ENCODE peak calls at places on chromosomes 3 and 15, in ten cellular contexts. H is OCI-LY7; K is CD4-positive, alpha-beta T cell; J is M059J; C is AG08396; U is stimulated activated CD8-positive, alpha-beta memory T cell treated with anti-CD3 and anti-CD28 coated beads, Interleukin-15, amount 100 ng/mL, for 48 hours; V is stimulated activated CD4-positive, alpha-beta T cell treated with anti-CD3 and anti-CD28 coated beads, TNF-alpha, amount 100 ng/mL, for 24 hours; L is CD14-positive monocyte; I is nucleus accumbens; F is T-cell. W is an unnamed sample.

GRCh38 chr3:122416966-122417365 is 1.1 kb upstream of the WDR5B start:
- DNase-seq in H (peak), K (no peak), J (no peak), C (no peak), U (no peak), V (no peak), L (no peak), I (no peak), F (no peak), W (no peak)

GRCh38 chr15:68997050-68997449 is 17.4 kb upstream of the NOX5 start:
- DNase-seq in H (no peak), K (no peak), J (no peak), C (no peak), U (no peak), V (no peak), L (no peak), I (no peak), F (no peak), W (no peak)

GRCh38 chr15:55221090-55222011 is 24.6 kb upstream of the RSL24D1 start:
- DNase-seq in H (peak), K (no peak), J (peak), C (peak), U (peak), V (no peak), L (peak), I (no peak), F (no peak), W (no peak)

GRCh38 chr15:75232252-75232813 is 25.8 kb upstream of the GOLGA6C start:
- DNase-seq in H (no peak), K (no peak), J (no peak), C (no peak), U (no peak), V (no peak), L (no peak), I (no peak), F (no peak), W (peak)

GRCh38 chr3:57434041-57434440 is 110.1 kb downstream of the DNAH12 start:
- DNase-seq in H (peak), K (no peak), J (peak), C (peak), U (no peak), V (no peak), L (no peak), I (no peak), F (no peak), W (no peak)

GRCh38 chr3:153285194-153285641 is 123.2 kb downstream of the RAP2B start:
- DNase-seq in H (no peak), K (no peak), J (peak), C (peak), U (no peak), V (no peak), L (peak), I (no peak), F (no peak), W (no peak)

GRCh38 chr15:27670481-27670880 is 428.6 kb downstream of the OCA2 start:
- DNase-seq in H (no peak), K (no peak), J (no peak), C (no peak), U (no peak), V (no peak), L (no peak), I (no peak), F (no peak), W (no peak)

GRCh38 chr15:58369261-58369699 is 62.5 kb upstream of the LIPC start:
- DNase-seq in H (no peak), K (no peak), J (peak), C (peak), U (no peak), V (no peak), L (no peak), I (no peak), F (no peak), W (no peak)

GRCh38 chr3:66140763-66141372 is 79.9 kb upstream of the SLC25A26 start:
- DNase-seq in H (no peak), K (no peak), J (peak), C (no peak), U (no peak), V (no peak), L (no peak), I (no peak), F (no peak), W (no peak)

GRCh38 chr15:56272474-56272873 is 28.8 kb upstream of the RFX7 start:
- DNase-seq in H (no peak), K (no peak), J (no peak), C (no peak), U (no peak), V (no peak), L (no peak), I (no peak), F (no peak), W (no peak)

GRCh38 chr3:50341996-50342732 is 1.5 kb upstream of the RASSF1 start:
- DNase-seq in H (no peak), K (no peak), J (no peak), C (no peak), U (no peak), V (no peak), L (no peak), I (no peak), F (no peak), W (no peak)

GRCh38 chr3:177358085-177358967 is 161.0 kb upstream of the TBL1XR1 start:
- DNase-seq in H (peak), K (peak), J (peak), C (peak), U (peak), V (no peak), L (peak), I (peak), F (peak), W (no peak)

GRCh38 chr3:124157000-124157712 is 165.2 kb upstream of the ROPN1 start:
- DNase-seq in H (no peak), K (no peak), J (no peak), C (no peak), U (no peak), V (no peak), L (no peak), I (no peak), F (no peak), W (no peak)

GRCh38 chr15:65333863-65334262 is 29.4 kb downstream of the RNU5B-1 start:
- DNase-seq in H (no peak), K (no peak), J (no peak), C (no peak), U (no peak), V (no peak), L (no peak), I (no peak), F (no peak), W (no peak)

GRCh38 chr3:99400352-99400751 is 238.0 kb upstream of the COL8A1 start:
- DNase-seq in H (no peak), K (no peak), J (no peak), C (no peak), U (no peak), V (no peak), L (no peak), I (no peak), F (no peak), W (no peak)

GRCh38 chr15:68784206-68784605 is 36.5 kb downstream of the ANP32A start:
- DNase-seq in H (no peak), K (no peak), J (no peak), C (no peak), U (no peak), V (no peak), L (no peak), I (no peak), F (no peak), W (peak)

GRCh38 chr15:29677871-29678431 is 144.3 kb downstream of the TJP1 start:
- DNase-seq in H (no peak), K (no peak), J (no peak), C (no peak), U (no peak), V (no peak), L (no peak), I (no peak), F (no peak), W (no peak)

GRCh38 chr3:11532865-11533490 is 110.7 kb downstream of the VGLL4 start:
- DNase-seq in H (no peak), K (no peak), J (peak), C (no peak), U (no peak), V (no peak), L (no peak), I (no peak), F (no peak), W (peak)

GRCh38 chr15:77482570-77482969 is 61.9 kb downstream of the HMG20A start:
- DNase-seq in H (no peak), K (no peak), J (peak), C (peak), U (no peak), V (no peak), L (no peak), I (no peak), F (no peak), W (no peak)

GRCh38 chr3:4351164-4351855 is 48.1 kb downstream of the SETMAR start:
- DNase-seq in H (no peak), K (no peak), J (peak), C (peak), U (no peak), V (peak), L (no peak), I (no peak), F (no peak), W (no peak)